ENCODE peak calls at places on chromosomes 1 and 21, in six cellular contexts. One of them, this sample, is unnamed.

GRCh38 chr1:68011786-68012375 is 38.5 kb downstream of the DIRAS3 start:
- DNase-seq in activated B cell treated with CpG ODN at 0.5 μM for 24 hours: no peak
- DNase-seq in fibroblast of the aortic adventitia: peak; percentile 3
- DNase-seq in cardiac muscle cell: peak; percentile 8
- DNase-seq in hepatocyte: no peak
- DNase-seq in lung: no peak
- DNase-seq in this sample: no peak

GRCh38 chr1:70318191-70318590 is 36.3 kb downstream of the ANKRD13C start:
- DNase-seq in activated B cell treated with CpG ODN at 0.5 μM for 24 hours: no peak
- DNase-seq in fibroblast of the aortic adventitia: no peak
- DNase-seq in cardiac muscle cell: no peak
- DNase-seq in hepatocyte: no peak
- DNase-seq in lung: no peak
- DNase-seq in this sample: no peak

GRCh38 chr1:194331758-194332157 is 1145.3 kb upstream of the B3GALT2 start:
- DNase-seq in activated B cell treated with CpG ODN at 0.5 μM for 24 hours: no peak
- DNase-seq in fibroblast of the aortic adventitia: no peak
- DNase-seq in cardiac muscle cell: no peak
- DNase-seq in hepatocyte: no peak
- DNase-seq in lung: no peak
- DNase-seq in this sample: no peak

GRCh38 chr1:154556422-154556821 is 2.0 kb downstream of the UBE2Q1 start:
- DNase-seq in activated B cell treated with CpG ODN at 0.5 μM for 24 hours: no peak
- DNase-seq in fibroblast of the aortic adventitia: peak; percentile 53
- DNase-seq in cardiac muscle cell: peak; percentile 63
- DNase-seq in hepatocyte: no peak
- DNase-seq in lung: no peak
- DNase-seq in this sample: no peak

GRCh38 chr1:219666242-219666641 is 53.3 kb upstream of the ZC3H11B start:
- DNase-seq in activated B cell treated with CpG ODN at 0.5 μM for 24 hours: no peak
- DNase-seq in fibroblast of the aortic adventitia: peak; percentile 92
- DNase-seq in cardiac muscle cell: peak; percentile 78
- DNase-seq in hepatocyte: no peak
- DNase-seq in lung: no peak
- DNase-seq in this sample: no peak

GRCh38 chr1:77350012-77350411 is 68.2 kb downstream of the AK5 start:
- DNase-seq in activated B cell treated with CpG ODN at 0.5 μM for 24 hours: no peak
- DNase-seq in fibroblast of the aortic adventitia: peak; percentile 8
- DNase-seq in cardiac muscle cell: no peak
- DNase-seq in hepatocyte: no peak
- DNase-seq in lung: no peak
- DNase-seq in this sample: no peak

GRCh38 chr1:109239580-109240068 is 9.7 kb upstream of the CELSR2 start:
- DNase-seq in activated B cell treated with CpG ODN at 0.5 μM for 24 hours: no peak
- DNase-seq in fibroblast of the aortic adventitia: peak; percentile 34
- DNase-seq in cardiac muscle cell: peak; percentile 41
- DNase-seq in hepatocyte: peak; percentile 63
- DNase-seq in lung: no peak
- DNase-seq in this sample: no peak

GRCh38 chr1:225143001-225143400 is 213.5 kb downstream of the DNAH14 start:
- DNase-seq in activated B cell treated with CpG ODN at 0.5 μM for 24 hours: no peak
- DNase-seq in fibroblast of the aortic adventitia: no peak
- DNase-seq in cardiac muscle cell: no peak
- DNase-seq in hepatocyte: no peak
- DNase-seq in lung: no peak
- DNase-seq in this sample: no peak

GRCh38 chr21:25169370-25169769 is 437.9 kb downstream of the MRPL39 start:
- DNase-seq in activated B cell treated with CpG ODN at 0.5 μM for 24 hours: no peak
- DNase-seq in fibroblast of the aortic adventitia: no peak
- DNase-seq in cardiac muscle cell: no peak
- DNase-seq in hepatocyte: no peak
- DNase-seq in lung: no peak
- DNase-seq in this sample: no peak

GRCh38 chr1:5717031-5717682 is 275.1 kb downstream of the NPHP4 start:
- DNase-seq in activated B cell treated with CpG ODN at 0.5 μM for 24 hours: no peak
- DNase-seq in fibroblast of the aortic adventitia: no peak
- DNase-seq in cardiac muscle cell: no peak
- DNase-seq in hepatocyte: no peak
- DNase-seq in lung: no peak
- DNase-seq in this sample: no peak

GRCh38 chr1:5720484-5720883 is 271.7 kb downstream of the NPHP4 start:
- DNase-seq in activated B cell treated with CpG ODN at 0.5 μM for 24 hours: no peak
- DNase-seq in fibroblast of the aortic adventitia: no peak
- DNase-seq in cardiac muscle cell: no peak
- DNase-seq in hepatocyte: no peak
- DNase-seq in lung: no peak
- DNase-seq in this sample: no peak

GRCh38 chr1:5720045-5720444 is 272.2 kb downstream of the NPHP4 start:
- DNase-seq in activated B cell treated with CpG ODN at 0.5 μM for 24 hours: no peak
- DNase-seq in fibroblast of the aortic adventitia: no peak
- DNase-seq in cardiac muscle cell: no peak
- DNase-seq in hepatocyte: no peak
- DNase-seq in lung: no peak
- DNase-seq in this sample: no peak

GRCh38 chr1:5720936-5721335 is 271.3 kb downstream of the NPHP4 start:
- DNase-seq in activated B cell treated with CpG ODN at 0.5 μM for 24 hours: no peak
- DNase-seq in fibroblast of the aortic adventitia: no peak
- DNase-seq in cardiac muscle cell: no peak
- DNase-seq in hepatocyte: no peak
- DNase-seq in lung: no peak
- DNase-seq in this sample: no peak

DNA sequence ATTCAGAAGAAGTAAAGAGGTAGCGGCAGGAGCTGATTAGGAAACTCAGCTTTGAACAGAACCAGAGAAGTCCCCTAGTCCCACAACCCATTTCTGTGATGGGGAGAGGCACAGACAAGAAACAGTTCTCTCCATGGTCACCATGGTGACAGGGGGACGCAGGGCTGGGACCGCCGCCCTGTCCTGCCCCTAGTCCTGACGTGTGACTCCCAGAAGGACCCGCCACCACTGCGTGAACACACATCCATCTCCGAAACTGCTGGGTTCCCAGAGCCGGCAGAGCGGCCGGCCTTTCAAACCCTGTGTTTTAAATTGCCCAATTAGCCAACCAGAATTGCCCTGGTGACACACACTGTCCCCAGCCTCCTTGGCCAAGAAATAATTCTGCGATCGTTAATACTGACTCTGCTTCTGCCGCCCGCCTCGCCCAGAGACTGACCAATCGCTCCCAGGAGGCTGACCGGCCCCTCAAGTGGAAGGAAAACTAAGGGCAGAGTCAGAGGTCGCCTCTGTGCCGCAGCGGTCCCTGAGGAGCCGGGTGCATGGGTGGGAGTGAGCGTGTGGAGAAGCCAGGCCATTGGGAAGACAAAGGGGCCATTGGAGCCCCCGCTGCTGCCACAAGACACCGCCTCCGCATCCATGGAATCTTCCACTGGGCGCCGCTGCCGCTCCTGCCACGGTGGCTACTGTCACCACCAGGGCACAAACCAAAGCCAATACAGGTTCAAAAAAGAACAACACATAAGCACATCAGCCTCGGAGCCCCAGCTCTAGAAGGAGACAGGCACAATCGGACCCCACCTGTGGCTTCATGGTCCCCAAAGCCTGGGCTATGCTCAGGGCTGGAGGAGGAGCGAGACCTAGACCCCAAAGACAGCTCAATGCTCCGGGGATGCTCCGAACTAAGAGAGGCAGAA is 273.3 kb downstream of the NPHP4 start:
- DNase-seq in activated B cell treated with CpG ODN at 0.5 μM for 24 hours: no peak
- DNase-seq in fibroblast of the aortic adventitia: no peak
- DNase-seq in cardiac muscle cell: no peak
- DNase-seq in hepatocyte: no peak
- DNase-seq in lung: no peak
- DNase-seq in this sample: no peak
- TF ChIP-seq CTCF in activated B cell treated with CpG ODN at 0.5 μM for 24 hours: no peak
- TF ChIP-seq CTCF in fibroblast of the aortic adventitia: no peak
- TF ChIP-seq CTCF in cardiac muscle cell: no peak
- TF ChIP-seq CTCF in hepatocyte: no peak
- TF ChIP-seq CTCF in lung: no peak
- TF ChIP-seq CTCF in this sample: no peak

GRCh38 chr1:172885411-172885810 is 165.3 kb downstream of the TNFSF18 start:
- DNase-seq in activated B cell treated with CpG ODN at 0.5 μM for 24 hours: no peak
- DNase-seq in fibroblast of the aortic adventitia: no peak
- DNase-seq in cardiac muscle cell: no peak
- DNase-seq in hepatocyte: no peak
- DNase-seq in lung: no peak
- DNase-seq in this sample: no peak

GRCh38 chr1:172882791-172883386 is 167.9 kb downstream of the TNFSF18 start:
- DNase-seq in activated B cell treated with CpG ODN at 0.5 μM for 24 hours: no peak
- DNase-seq in fibroblast of the aortic adventitia: no peak
- DNase-seq in cardiac muscle cell: no peak
- DNase-seq in hepatocyte: no peak
- DNase-seq in lung: no peak
- DNase-seq in this sample: no peak

GRCh38 chr1:172883387-172883791 is 167.4 kb downstream of the TNFSF18 start:
- DNase-seq in activated B cell treated with CpG ODN at 0.5 μM for 24 hours: no peak
- DNase-seq in fibroblast of the aortic adventitia: peak; percentile 40
- DNase-seq in cardiac muscle cell: peak; percentile 39
- DNase-seq in hepatocyte: no peak
- DNase-seq in lung: no peak
- DNase-seq in this sample: no peak

GRCh38 chr1:172882385-172882784 is 168.4 kb downstream of the TNFSF18 start:
- DNase-seq in activated B cell treated with CpG ODN at 0.5 μM for 24 hours: no peak
- DNase-seq in fibroblast of the aortic adventitia: no peak
- DNase-seq in cardiac muscle cell: no peak
- DNase-seq in hepatocyte: no peak
- DNase-seq in lung: no peak
- DNase-seq in this sample: no peak

GRCh38 chr1:172883844-172884243 is 166.9 kb downstream of the TNFSF18 start:
- DNase-seq in activated B cell treated with CpG ODN at 0.5 μM for 24 hours: no peak
- DNase-seq in fibroblast of the aortic adventitia: no peak
- DNase-seq in cardiac muscle cell: no peak
- DNase-seq in hepatocyte: no peak
- DNase-seq in lung: no peak
- DNase-seq in this sample: no peak
- TF ChIP-seq CTCF in activated B cell treated with CpG ODN at 0.5 μM for 24 hours: no peak
- TF ChIP-seq CTCF in fibroblast of the aortic adventitia: no peak
- TF ChIP-seq CTCF in cardiac muscle cell: no peak
- TF ChIP-seq CTCF in hepatocyte: no peak
- TF ChIP-seq CTCF in lung: no peak
- TF ChIP-seq CTCF in this sample: no peak

GRCh38 chr21:32096411-32096810 is 182.4 kb downstream of the MIS18A start:
- DNase-seq in activated B cell treated with CpG ODN at 0.5 μM for 24 hours: no peak
- DNase-seq in fibroblast of the aortic adventitia: peak; percentile 4
- DNase-seq in cardiac muscle cell: peak; percentile 12
- DNase-seq in hepatocyte: no peak
- DNase-seq in lung: no peak
- DNase-seq in this sample: no peak
- TF ChIP-seq CTCF in activated B cell treated with CpG ODN at 0.5 μM for 24 hours: no peak
- TF ChIP-seq CTCF in fibroblast of the aortic adventitia: peak; percentile 29
- TF ChIP-seq CTCF in cardiac muscle cell: peak; percentile 47
- TF ChIP-seq CTCF in hepatocyte: peak; percentile 15
- TF ChIP-seq CTCF in lung: no peak
- TF ChIP-seq CTCF in this sample: no peak

DNA sequence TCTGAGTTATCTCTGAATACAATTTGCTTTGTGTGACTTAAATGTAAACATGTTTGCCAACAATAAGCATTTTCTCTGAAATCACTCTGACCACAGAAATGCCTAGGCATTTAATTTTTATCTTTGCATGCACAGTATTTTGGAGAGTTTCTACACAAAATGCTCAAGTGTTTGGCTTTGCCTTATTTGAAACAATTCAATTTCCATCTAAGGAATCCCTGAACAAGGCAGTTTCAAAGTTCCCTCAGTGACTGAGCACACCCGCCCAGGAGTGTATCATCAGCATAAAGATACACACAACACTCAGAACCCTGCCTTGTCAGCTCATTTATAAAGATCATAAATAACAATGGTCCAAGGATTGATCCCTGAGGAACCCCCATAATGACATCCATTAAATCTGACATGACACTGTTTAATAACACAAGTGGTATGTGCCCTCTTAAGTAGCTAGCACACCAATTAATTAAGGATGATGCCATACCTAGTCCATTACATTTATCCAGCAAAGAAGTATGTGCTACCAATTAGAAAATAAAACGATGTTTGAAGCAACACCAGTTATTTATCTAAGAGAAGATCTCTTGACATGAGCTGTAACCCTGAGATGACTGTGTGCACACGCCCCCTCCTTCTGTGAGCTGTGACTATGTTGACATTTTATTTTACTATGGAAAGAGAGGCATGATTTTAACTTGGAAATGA is 585.8 kb downstream of the ADGRL2 start:
- DNase-seq in activated B cell treated with CpG ODN at 0.5 μM for 24 hours: no peak
- DNase-seq in fibroblast of the aortic adventitia: peak; percentile 9
- DNase-seq in cardiac muscle cell: no peak
- DNase-seq in hepatocyte: peak; percentile 6
- DNase-seq in lung: no peak
- DNase-seq in this sample: no peak
- TF ChIP-seq CTCF in activated B cell treated with CpG ODN at 0.5 μM for 24 hours: no peak
- TF ChIP-seq CTCF in fibroblast of the aortic adventitia: no peak
- TF ChIP-seq CTCF in cardiac muscle cell: no peak
- TF ChIP-seq CTCF in hepatocyte: no peak
- TF ChIP-seq CTCF in lung: no peak
- TF ChIP-seq CTCF in this sample: no peak

This sample was measured in omental fat pad.